ENCODE peak calls at places on chromosomes 3 and 15, in six cellular contexts. G, X, I, L, R and S are unnamed samples.

GRCh38 chr15:57537072-57537471 is 54.6 kb upstream of the MYZAP start:
- DNase-seq in G (peak), X (peak), I (peak), L (peak), R (peak), S (no peak)

GRCh38 chr3:123054422-123054821 is 12.4 kb upstream of the PDIA5 start:
- DNase-seq in G (no peak), X (no peak), I (no peak), L (no peak), R (no peak), S (no peak)

GRCh38 chr15:55253580-55253979 is 36.0 kb downstream of the RAB27A start:
- DNase-seq in G (peak), X (no peak), I (no peak), L (peak), R (peak), S (no peak)

GRCh38 chr3:4633078-4634004 is 140.2 kb downstream of the ITPR1 start:
- DNase-seq in G (peak), X (peak), I (no peak), L (peak), R (peak), S (peak)

GRCh38 chr3:155805204-155805801 is 775 bp downstream of the C3orf33 start:
- DNase-seq in G (peak), X (peak), I (peak), L (no peak), R (no peak), S (no peak)

GRCh38 chr3:182259579-182259978 is 533.7 kb upstream of the ATP11B start:
- DNase-seq in G (peak), X (no peak), I (peak), L (no peak), R (no peak), S (peak)

GRCh38 chr15:69219690-69220089 is 59.3 kb downstream of the GLCE start:
- DNase-seq in G (no peak), X (no peak), I (no peak), L (no peak), R (no peak), S (no peak)

GRCh38 chr15:79981861-79982455 is 11.0 kb upstream of the BCL2A1 start:
- DNase-seq in G (no peak), X (no peak), I (no peak), L (no peak), R (no peak), S (no peak)

GRCh38 chr3:74537857-74538256 is 76.6 kb downstream of the CNTN3 start:
- DNase-seq in G (no peak), X (no peak), I (no peak), L (no peak), R (no peak), S (no peak)

GRCh38 chr3:38276081-38276916 is 5.8 kb upstream of the SLC22A14 start:
- DNase-seq in G (no peak), X (no peak), I (no peak), L (no peak), R (no peak), S (no peak)

GRCh38 chr3:158221426-158221825 is 111.5 kb downstream of the RSRC1 start:
- DNase-seq in G (no peak), X (no peak), I (no peak), L (no peak), R (no peak), S (no peak)

GRCh38 chr3:110318108-110318507 is 753.5 kb upstream of the NECTIN3 start:
- DNase-seq in G (no peak), X (peak), I (no peak), L (no peak), R (no peak), S (no peak)

GRCh38 chr3:152243301-152243711 is 25.4 kb upstream of the MBNL1 start:
- DNase-seq in G (no peak), X (no peak), I (no peak), L (no peak), R (no peak), S (no peak)

GRCh38 chr3:187848396-187848795 is 103.1 kb upstream of the BCL6 start:
- DNase-seq in G (no peak), X (no peak), I (no peak), L (no peak), R (no peak), S (no peak)

GRCh38 chr3:13461169-13462124 is 18.7 kb upstream of the HDAC11 start:
- DNase-seq in G (peak), X (peak), I (peak), L (no peak), R (no peak), S (peak)

GRCh38 chr3:10763248-10763620 is 52.8 kb upstream of the SLC6A11 start:
- DNase-seq in G (no peak), X (no peak), I (no peak), L (no peak), R (no peak), S (no peak)

GRCh38 chr3:37189109-37189508 is 14.7 kb upstream of the LRRFIP2 start:
- DNase-seq in G (no peak), X (no peak), I (no peak), L (no peak), R (no peak), S (no peak)

GRCh38 chr3:183909030-183909600 is 24.4 kb upstream of the PARL start:
- DNase-seq in G (no peak), X (no peak), I (no peak), L (no peak), R (no peak), S (no peak)

GRCh38 chr15:71570736-71571135 is 239.6 kb upstream of the NR2E3 start:
- DNase-seq in G (no peak), X (no peak), I (no peak), L (no peak), R (no peak), S (no peak)

GRCh38 chr15:71571641-71572040 is 238.7 kb upstream of the NR2E3 start:
- DNase-seq in G (no peak), X (no peak), I (no peak), L (no peak), R (no peak), S (no peak)

GRCh38 chr15:71573599-71573998 is 236.8 kb upstream of the NR2E3 start:
- DNase-seq in G (no peak), X (no peak), I (no peak), L (no peak), R (no peak), S (no peak)

GRCh38 chr15:71575474-71576045 is 234.8 kb upstream of the NR2E3 start:
- DNase-seq in G (peak), X (peak), I (no peak), L (no peak), R (no peak), S (no peak)

DNA sequence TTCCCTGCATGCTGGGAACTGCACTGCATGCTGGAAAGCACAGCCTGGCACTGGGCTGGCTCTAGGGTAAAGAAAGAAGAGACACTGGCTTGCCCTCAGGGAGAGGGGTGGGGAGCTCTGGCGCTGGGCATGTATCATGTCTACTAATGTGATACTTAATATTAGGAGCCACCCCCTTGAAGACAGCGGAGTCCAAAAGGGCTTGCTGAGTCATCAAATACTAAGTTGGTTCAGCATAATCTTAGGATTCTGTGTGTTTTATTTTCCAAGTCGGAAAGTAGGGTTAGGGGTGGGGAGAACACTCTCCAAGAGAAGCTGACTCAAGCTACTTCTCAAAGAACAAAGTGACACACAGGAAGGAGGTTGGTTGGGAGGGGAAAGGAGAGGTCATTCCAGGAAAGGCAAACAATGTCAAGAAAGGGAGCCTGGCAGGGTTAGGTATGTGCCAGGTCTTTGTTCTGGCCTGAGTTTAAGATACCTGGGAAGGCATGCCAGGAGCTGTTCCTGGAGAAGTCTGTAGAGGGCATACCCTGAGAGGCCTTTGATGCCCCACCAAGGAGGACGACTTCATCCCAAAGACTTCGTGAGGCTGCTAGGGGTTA is 237.8 kb upstream of the NR2E3 start:
- DNase-seq in G (no peak), X (peak), I (peak), L (no peak), R (no peak), S (peak)
- TF ChIP-seq CTCF in G (peak), X (peak), I (peak), L (peak), R (no peak), S (no peak)

GRCh38 chr3:128483657-128484403 is 9.2 kb downstream of the GATA2 start:
- DNase-seq in G (no peak), X (no peak), I (peak), L (no peak), R (no peak), S (peak)

GRCh38 chr3:128484404-128485282 is 8.4 kb downstream of the GATA2 start:
- DNase-seq in G (no peak), X (no peak), I (peak), L (no peak), R (no peak), S (no peak)

GRCh38 chr3:128482175-128482856 is 10.7 kb downstream of the GATA2 start:
- DNase-seq in G (no peak), X (no peak), I (no peak), L (no peak), R (no peak), S (no peak)

GRCh38 chr3:128481438-128481942 is 11.5 kb downstream of the GATA2 start:
- DNase-seq in G (no peak), X (no peak), I (no peak), L (no peak), R (no peak), S (no peak)

DNA sequence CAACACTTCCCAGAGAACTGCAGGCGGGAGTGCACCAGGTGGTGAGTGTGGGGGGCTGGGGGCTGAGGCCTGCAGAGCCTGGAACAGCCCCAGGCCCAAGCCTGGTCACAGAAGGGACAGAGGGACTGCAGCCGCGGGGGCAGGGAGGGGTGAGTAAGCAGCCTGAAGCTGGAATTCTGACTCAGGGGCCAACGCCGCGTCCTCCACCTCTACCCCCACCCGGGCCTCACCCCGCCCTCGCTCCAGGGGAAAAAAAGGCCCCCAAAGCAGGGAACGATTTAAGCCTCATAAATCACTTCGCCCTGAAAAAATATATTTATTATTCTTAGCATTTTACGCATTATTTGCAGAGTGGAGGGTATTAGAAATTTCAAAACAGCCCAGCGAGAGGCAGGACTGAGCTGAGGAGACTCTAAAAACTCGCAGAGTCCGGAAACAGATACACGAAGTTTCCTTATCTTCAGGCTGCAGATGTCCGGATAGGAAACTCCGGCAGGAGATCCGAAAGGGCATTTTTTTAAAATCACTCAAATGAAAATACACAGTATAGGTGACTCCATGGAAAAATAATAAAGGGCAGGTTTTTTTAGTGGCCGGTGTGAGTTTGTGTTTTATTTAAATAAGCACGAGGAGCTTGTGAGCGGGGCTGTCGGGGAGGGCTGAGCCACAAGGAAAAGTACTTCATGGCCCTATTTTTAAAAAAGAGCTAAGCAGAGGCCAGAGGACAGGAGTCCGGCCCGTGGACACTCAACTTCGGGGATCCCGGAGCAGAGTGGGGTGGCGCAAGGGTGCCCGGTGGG is 9.9 kb downstream of the GATA2 start:
- DNase-seq in G (peak), X (no peak), I (peak), L (peak), R (no peak), S (peak)
- TF ChIP-seq CTCF in G (peak), X (no peak), I (no peak), L (peak), R (no peak), S (no peak)

GRCh38 chr3:18127181-18127863 is 297.8 kb downstream of the SATB1 start:
- DNase-seq in G (no peak), X (no peak), I (no peak), L (no peak), R (no peak), S (no peak)
- TF ChIP-seq CTCF in G (no peak), X (no peak), I (peak), L (no peak), R (no peak), S (no peak)

DNA sequence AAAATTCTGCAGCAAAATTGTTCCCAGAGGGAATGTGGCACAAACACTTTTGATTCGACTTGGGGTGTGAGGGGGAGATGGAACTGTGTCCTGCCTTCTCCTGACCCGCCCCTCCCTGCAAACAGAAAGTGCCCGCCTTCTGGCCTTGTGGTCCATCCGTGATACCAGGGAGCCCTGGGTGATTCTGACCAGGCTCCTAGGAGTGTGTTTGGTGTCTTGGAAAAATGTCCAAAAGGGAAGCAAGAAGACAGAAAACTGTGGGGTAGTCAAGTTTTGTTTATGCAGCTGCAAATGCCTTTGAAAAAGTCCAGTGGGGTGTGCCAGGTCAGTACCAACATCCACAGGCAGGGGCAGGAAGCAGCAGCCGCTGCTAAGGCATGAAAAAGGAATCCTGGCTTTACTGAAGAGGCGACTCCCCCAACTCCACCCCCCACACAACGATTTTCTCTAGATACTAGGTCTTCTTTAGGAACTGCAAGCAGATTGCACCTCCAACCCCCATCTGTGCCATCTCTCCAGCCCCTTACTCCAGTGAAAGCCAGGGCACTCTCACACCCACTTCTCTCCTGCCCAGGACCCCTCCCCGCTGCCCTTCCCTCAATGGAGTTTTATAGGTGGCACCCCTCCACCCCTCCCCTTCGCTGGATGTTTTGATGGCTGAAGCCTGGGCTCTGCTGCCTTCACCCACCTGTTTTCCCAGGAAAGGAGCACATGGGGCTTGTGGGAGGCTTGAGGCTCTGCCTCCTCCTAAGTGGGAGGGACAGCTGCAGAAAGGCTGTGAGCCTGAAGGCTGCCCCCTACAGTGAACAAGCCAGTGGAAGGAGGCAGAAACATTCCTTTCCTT is 82.4 kb upstream of the HERC1 start:
- DNase-seq in G (peak), X (peak), I (peak), L (no peak), R (no peak), S (peak)
- TF ChIP-seq CTCF in G (peak), X (no peak), I (peak), L (peak), R (peak), S (peak)

DNA sequence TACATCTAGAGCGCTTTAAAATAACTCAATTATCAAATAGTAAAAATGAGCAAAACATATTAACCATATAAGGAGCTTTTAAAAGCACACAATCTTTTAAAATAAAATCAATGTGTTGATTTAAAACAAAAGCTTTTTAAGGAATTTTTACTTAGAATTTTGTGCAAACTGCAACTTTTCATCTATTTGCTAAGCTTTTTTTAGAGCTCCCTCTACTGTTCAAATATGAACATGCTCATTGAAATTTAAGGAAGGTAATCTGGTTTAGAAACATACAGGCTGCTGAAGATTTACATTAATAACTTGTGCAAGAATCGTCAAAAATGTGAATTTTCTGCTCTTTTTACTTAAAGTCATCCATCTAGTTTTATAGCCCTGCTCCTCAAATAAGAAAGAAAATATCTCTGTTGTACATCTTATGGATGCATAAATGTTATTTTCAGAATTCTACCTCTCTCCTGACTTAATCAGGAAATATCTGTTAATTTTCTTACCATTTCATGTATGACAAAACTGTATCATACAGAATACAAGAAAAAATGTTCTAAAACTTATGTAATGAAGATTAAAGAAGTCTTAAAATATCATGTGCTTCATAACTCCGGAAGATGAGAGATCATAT is 469.4 kb upstream of the ROBO2 start:
- DNase-seq in G (peak), X (peak), I (no peak), L (no peak), R (no peak), S (no peak)
- TF ChIP-seq CTCF in G (peak), X (peak), I (peak), L (peak), R (peak), S (peak)

DNA sequence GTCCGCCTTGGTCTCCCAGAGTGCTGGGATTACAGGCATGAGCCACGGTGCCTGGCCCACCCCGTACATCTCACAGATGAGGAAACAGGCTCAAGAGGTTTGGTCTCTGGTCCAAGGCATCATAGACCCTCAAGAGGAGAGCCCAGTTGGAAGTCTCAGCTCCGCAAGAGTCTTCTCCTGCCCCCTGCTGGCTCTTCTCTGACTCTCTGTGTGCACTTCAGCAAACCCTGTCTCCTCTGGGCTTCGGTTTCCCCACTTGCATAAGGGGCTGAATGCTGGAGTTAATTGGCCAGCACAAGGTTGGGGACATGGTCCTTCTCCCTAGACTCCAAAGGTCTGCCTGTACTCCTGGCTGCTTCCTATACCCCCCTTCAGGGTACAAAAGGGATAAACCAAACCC is 3.9 kb downstream of the MST1R start:
- DNase-seq in G (peak), X (no peak), I (peak), L (no peak), R (no peak), S (peak)
- TF ChIP-seq CTCF in G (peak), X (peak), I (peak), L (peak), R (no peak), S (peak)

GRCh38 chr3:40971191-40972168 is 227.8 kb upstream of the CTNNB1 start:
- DNase-seq in G (peak), X (peak), I (no peak), L (peak), R (peak), S (no peak)
- TF ChIP-seq CTCF in G (no peak), X (no peak), I (peak), L (no peak), R (no peak), S (no peak)

GRCh38 chr3:176926688-176927087 is 270.6 kb downstream of the TBL1XR1 start:
- DNase-seq in G (no peak), X (no peak), I (no peak), L (no peak), R (no peak), S (no peak)

GRCh38 chr3:176927985-176928931 is 269.0 kb downstream of the TBL1XR1 start:
- DNase-seq in G (no peak), X (no peak), I (no peak), L (no peak), R (no peak), S (no peak)

GRCh38 chr3:176930942-176931341 is 266.3 kb downstream of the TBL1XR1 start:
- DNase-seq in G (no peak), X (no peak), I (no peak), L (no peak), R (no peak), S (no peak)

GRCh38 chr3:176927280-176927679 is 270.0 kb downstream of the TBL1XR1 start:
- DNase-seq in G (no peak), X (no peak), I (no peak), L (no peak), R (no peak), S (no peak)

DNA sequence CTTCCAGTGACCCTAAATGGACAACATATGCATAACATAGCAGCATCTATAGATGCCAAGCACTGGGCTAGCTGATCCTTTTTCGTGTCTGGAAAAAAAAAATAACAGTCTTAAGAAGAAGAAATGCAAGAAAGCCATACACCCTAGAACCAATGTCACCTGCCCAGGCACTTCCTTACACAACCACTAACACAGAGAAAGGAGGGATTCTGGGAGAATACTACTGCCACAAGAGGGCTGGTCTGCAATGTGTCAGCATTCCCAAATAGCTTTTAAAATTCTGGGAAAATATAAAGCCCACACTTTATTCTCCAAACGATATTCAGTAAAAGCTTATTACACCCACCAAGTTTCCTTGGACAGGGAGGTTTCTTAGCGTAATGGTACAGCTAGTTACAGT is 271.2 kb downstream of the TBL1XR1 start:
- DNase-seq in G (no peak), X (no peak), I (no peak), L (no peak), R (no peak), S (no peak)
- TF ChIP-seq CTCF in G (no peak), X (no peak), I (peak), L (no peak), R (no peak), S (no peak)